ENCODE peak calls at places on chromosomes 7 and 10, in four cellular contexts. Y is right cardiac atrium; I is CD8-positive, alpha-beta memory T cell; N is caudate nucleus. V is an unnamed sample.

GRCh38 chr7:91710896-91711295 is 169.6 kb downstream of the MTERF1 start:
- DNase-seq in Y (no peak), I (no peak), N (no peak), V (no peak)

GRCh38 chr10:4303045-4303444 is 518.0 kb upstream of the KLF6 start:
- DNase-seq in Y (no peak), I (no peak), N (no peak), V (no peak)

GRCh38 chr7:22346383-22347107 is 10.4 kb downstream of the RAPGEF5 start:
- DNase-seq in Y (no peak), I (no peak), N (no peak), V (no peak)

GRCh38 chr7:90896458-90896857 is 300.3 kb downstream of the CDK14 start:
- DNase-seq in Y (no peak), I (no peak), N (no peak), V (no peak)

GRCh38 chr7:155360495-155361362 is 63.1 kb downstream of the INSIG1 start:
- DNase-seq in Y (no peak), I (no peak), N (no peak), V (peak)

GRCh38 chr10:84291389-84291788 is 37.0 kb upstream of the CCSER2 start:
- DNase-seq in Y (no peak), I (no peak), N (no peak), V (no peak)

GRCh38 chr10:103739039-103739764 is 116.2 kb downstream of the SH3PXD2A start:
- DNase-seq in Y (peak), I (no peak), N (no peak), V (no peak)

GRCh38 chr7:30927040-30927439 is 15.4 kb downstream of the AQP1 start:
- DNase-seq in Y (peak), I (no peak), N (no peak), V (peak)

GRCh38 chr7:7181519-7182155 is 707 bp upstream of the C1GALT1 start:
- DNase-seq in Y (peak), I (no peak), N (no peak), V (peak)

GRCh38 chr7:11252705-11253272 is 279.1 kb downstream of the PHF14 start:
- DNase-seq in Y (no peak), I (no peak), N (no peak), V (no peak)

DNA sequence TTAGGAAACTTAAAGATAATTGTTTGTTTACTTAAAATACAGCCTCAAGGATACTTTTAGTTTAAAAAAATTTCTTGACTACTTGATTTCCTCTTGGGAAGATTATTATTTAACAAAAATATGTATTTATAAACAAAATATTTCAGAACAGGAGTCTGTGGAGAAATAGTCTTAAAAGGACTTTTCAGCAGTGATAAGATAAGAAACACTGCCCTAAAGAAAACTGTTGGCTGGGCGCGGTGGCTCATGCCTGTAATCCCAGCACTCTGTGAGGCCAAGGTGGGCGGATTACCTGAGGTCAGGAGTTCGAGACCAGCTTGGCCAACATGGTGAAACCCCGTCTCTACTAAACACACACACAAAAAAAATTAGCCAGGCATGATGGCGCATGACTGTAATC is 22.6 kb upstream of the HERPUD2 start:
- DNase-seq in Y (no peak), I (no peak), N (no peak), V (no peak)
- H3K27ac ChIP-seq in Y (no peak), I (no peak), N (peak), V (no peak)

GRCh38 chr10:77949167-77949566 is 22.6 kb upstream of the DLG5 start:
- DNase-seq in Y (no peak), I (no peak), N (no peak), V (no peak)
- H3K27ac ChIP-seq in Y (no peak), I (no peak), N (no peak), V (no peak)

GRCh38 chr10:22468570-22469320 is 123.4 kb downstream of the SPAG6 start:
- DNase-seq in Y (no peak), I (no peak), N (no peak), V (no peak)
- H3K27ac ChIP-seq in Y (no peak), I (no peak), N (no peak), V (no peak)

DNA sequence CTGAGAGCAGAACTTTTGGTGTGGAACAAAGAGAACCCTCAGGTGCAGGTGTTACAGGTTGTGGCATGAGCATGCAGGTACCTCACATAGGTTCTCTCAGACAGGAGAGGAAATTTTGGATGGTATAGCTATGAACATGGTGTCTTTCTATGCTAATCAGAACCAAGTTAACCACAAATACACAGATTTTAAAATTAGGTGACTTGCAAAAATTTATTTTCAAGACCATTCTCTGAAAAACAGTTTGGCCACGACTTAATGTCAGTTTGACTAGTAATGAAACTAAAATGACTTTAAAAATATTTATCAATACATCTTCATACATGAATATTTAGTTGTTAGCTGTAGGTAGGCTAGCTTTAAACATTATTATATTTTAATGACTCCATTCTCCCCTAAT is 129.6 kb downstream of the SRI start:
- DNase-seq in Y (no peak), I (no peak), N (no peak), V (no peak)
- H3K27ac ChIP-seq in Y (no peak), I (no peak), N (no peak), V (no peak)

DNA sequence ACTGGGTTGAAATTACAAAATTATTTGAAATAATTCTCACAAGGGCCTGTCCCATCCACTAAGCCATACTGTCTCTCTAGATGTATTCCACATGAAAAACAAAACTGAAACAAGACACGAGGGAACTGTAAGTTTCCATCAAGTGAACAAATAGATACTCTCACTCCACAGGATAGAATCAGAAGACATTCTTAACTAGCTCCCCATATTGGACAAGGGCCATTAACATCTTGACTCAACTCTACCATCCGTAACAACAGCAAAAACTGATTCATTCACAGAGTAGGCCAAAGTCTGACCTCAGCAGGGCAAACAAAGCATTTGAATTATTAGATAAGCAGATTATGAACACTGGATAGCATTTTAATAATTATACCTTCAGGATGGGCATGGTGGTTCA is 29.1 kb downstream of the UBE2H start:
- DNase-seq in Y (no peak), I (no peak), N (no peak), V (no peak)
- H3K27ac ChIP-seq in Y (no peak), I (no peak), N (no peak), V (no peak)

GRCh38 chr7:123230147-123230546 is 30.4 kb upstream of the SLC13A1 start:
- DNase-seq in Y (no peak), I (no peak), N (no peak), V (no peak)
- H3K27ac ChIP-seq in Y (no peak), I (no peak), N (no peak), V (no peak)

DNA sequence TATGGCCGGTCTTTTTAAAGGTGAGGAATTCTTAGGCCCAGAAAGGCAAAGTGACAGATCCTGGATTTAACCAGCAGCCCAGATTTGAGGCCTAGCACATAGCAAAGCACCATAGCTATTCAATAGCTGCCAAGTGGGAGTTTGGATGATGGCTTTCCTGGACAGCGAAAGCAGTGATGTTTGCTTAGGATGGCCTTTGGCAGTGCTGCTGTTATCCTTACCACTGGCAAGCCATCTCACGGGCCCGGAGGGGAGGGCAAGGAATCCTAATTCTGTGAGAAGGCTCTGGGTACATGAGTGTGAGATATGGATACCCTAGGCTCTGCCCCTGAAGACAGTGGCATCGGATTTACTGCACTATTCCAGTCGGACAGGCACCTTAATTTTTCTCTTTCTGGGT is 50.4 kb downstream of the TCF7L2 start:
- DNase-seq in Y (no peak), I (no peak), N (no peak), V (no peak)
- H3K27ac ChIP-seq in Y (peak), I (no peak), N (no peak), V (no peak)

GRCh38 chr7:5035276-5035675 is 10.4 kb upstream of the RBAK start:
- DNase-seq in Y (no peak), I (no peak), N (no peak), V (no peak)

GRCh38 chr7:5043661-5044060 is 2.0 kb upstream of the RBAK start:
- DNase-seq in Y (no peak), I (no peak), N (no peak), V (no peak)

GRCh38 chr7:5036446-5036845 is 9.2 kb upstream of the RBAK start:
- DNase-seq in Y (no peak), I (no peak), N (no peak), V (no peak)

GRCh38 chr7:5045558-5046396 is at the start of gene RBAK:
- DNase-seq in Y (peak), I (peak), N (peak), V (peak)

DNA sequence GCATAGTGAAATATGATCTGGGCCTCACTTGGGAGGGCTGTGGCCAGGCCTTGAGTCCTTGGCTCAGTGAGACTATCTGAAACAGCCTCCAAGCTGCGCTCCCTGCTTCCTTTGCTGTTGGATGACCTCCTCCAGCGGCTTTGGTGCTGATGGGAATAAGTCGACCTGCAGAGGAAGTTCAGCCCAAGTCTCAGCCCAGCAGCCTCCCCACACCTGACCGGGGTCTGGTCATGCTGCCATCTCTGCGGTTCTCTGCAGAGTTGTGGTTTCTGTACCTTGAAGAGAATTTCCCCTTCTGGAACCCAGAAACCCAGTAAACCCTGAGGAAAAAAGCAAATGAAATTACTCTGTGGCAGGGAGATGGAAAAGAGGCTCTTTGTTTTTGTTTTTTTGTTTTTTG is 4.6 kb upstream of the RBAK start:
- DNase-seq in Y (no peak), I (no peak), N (no peak), V (no peak)
- H3K27ac ChIP-seq in Y (no peak), I (no peak), N (no peak), V (no peak)